ENCODE peak calls at places on chromosomes 13 and 19, in eight cellular contexts. P, D, J, V, N, C, T and S are unnamed samples.

GRCh38 chr19:50695251-50696064 is 24.1 kb downstream of the SHANK1 start:
- DNase-seq in T (no peak), J (no peak), V (peak; percentile 85), P (peak; percentile 47), N (no peak), D (peak; percentile 73), C (no peak), S (no peak)

GRCh38 chr19:53086949-53087348 is 16.3 kb downstream of the ZNF160 start:
- DNase-seq in P (peak; percentile 50), V (no peak), J (peak; percentile 17), T (no peak), C (no peak), D (no peak), N (peak; percentile 14), S (no peak)

GRCh38 chr13:93226623-93227279 is at the start of gene GPC6:
- DNase-seq in V (peak; percentile 84), P (no peak), C (peak; percentile 22), N (no peak), J (no peak), D (peak; percentile 89), T (no peak), S (no peak)

GRCh38 chr13:30235206-30235605 is 72.1 kb downstream of the KATNAL1 start:
- DNase-seq in T (no peak), C (no peak), D (no peak), P (no peak), V (no peak), N (no peak), J (no peak), S (peak; percentile 25)

GRCh38 chr13:44651724-44652123 is 75.6 kb upstream of the TSC22D1 start:
- DNase-seq in T (no peak), P (no peak), V (no peak), C (no peak), N (no peak), J (no peak), D (no peak), S (no peak)

GRCh38 chr19:31274964-31275319 is 74.3 kb downstream of the TSHZ3 start:
- DNase-seq in J (no peak), C (no peak), P (no peak), T (no peak), N (no peak), D (no peak), V (no peak), S (no peak)

GRCh38 chr13:61695147-61695546 is 279.5 kb upstream of the PCDH20 start:
- DNase-seq in P (no peak), N (no peak), C (no peak), T (no peak), D (no peak), J (no peak), V (no peak), S (no peak)

GRCh38 chr19:19209372-19209771 is 2.4 kb upstream of the NCAN start:
- DNase-seq in V (no peak), T (no peak), N (no peak), D (no peak), J (no peak), P (no peak), C (no peak), S (peak; percentile 41)

GRCh38 chr13:110868631-110869165 is 46.2 kb downstream of the ANKRD10 start:
- DNase-seq in T (no peak), P (no peak), C (no peak), D (no peak), V (no peak), N (no peak), J (peak; percentile 46), S (no peak)

GRCh38 chr13:81990652-81991051 is 1649.7 kb upstream of the SPRY2 start:
- DNase-seq in N (no peak), P (no peak), D (no peak), V (peak; percentile 17), T (no peak), C (no peak), J (no peak), S (no peak)

GRCh38 chr19:9877775-9878510 is 42.8 kb downstream of the PIN1 start:
- DNase-seq in T (no peak), P (no peak), J (no peak), N (no peak), V (no peak), C (no peak), D (no peak), S (peak; percentile 14)

GRCh38 chr13:46170687-46171086 is 11.3 kb downstream of the LCP1 start:
- DNase-seq in D (peak; percentile 8), P (no peak), T (no peak), C (no peak), J (no peak), V (no peak), N (no peak), S (no peak)

GRCh38 chr13:112708560-112709240 is 18.9 kb downstream of the ATP11A start:
- DNase-seq in J (no peak), V (no peak), P (peak; percentile 20), D (no peak), C (no peak), T (no peak), N (no peak), S (no peak)

GRCh38 chr13:67267136-67267535 is 37.0 kb upstream of the PCDH9 start:
- DNase-seq in J (no peak), N (no peak), C (no peak), D (no peak), P (no peak), T (no peak), V (no peak), S (no peak)

GRCh38 chr13:31043891-31044657 is 111.6 kb downstream of the TEX26 start:
- DNase-seq in P (peak; percentile 85), N (peak; percentile 71), D (peak; percentile 86), J (peak; percentile 81), T (peak; percentile 73), V (peak; percentile 84), C (peak; percentile 79), S (peak; percentile 89)

GRCh38 chr19:34904521-34904845 is 22.2 kb upstream of the ZNF30 start:
- DNase-seq in N (no peak), V (no peak), D (no peak), C (no peak), T (no peak), J (no peak), P (no peak), S (no peak)
- TF ChIP-seq CTCF in N (no peak), V (no peak), D (no peak), C (no peak), T (no peak), J (no peak), P (no peak), S (no peak)

DNA sequence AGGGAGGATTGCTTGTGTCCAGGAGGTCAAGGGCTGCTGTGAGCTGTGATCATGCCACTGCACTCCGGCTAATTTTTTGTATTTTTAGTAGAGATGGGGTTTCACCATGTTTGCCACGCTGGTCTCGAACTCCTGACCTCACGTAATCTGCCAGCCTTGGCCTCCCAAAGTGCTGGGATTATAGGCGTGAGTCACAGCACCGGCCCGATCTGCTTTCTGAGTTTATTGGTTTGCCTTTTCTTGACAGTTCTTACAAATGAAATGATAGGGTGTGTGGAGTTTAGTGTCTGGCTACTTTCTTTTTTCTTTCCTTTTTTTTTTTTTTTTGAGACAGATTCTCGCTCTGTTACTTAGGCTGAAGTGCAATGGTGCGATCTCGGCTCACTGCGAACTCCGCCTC is 848 bp downstream of the C19orf44 start:
- DNase-seq in V (no peak), J (no peak), N (no peak), T (no peak), C (no peak), D (no peak), P (no peak), S (no peak)
- H3K4me3 ChIP-seq in V (peak overlapping the region; percentile 74), J (peak overlapping the region; percentile 83), N (peak overlapping the region; percentile 61), T (no peak overlapping the region), C (peak overlapping the region; percentile 55), D (peak overlapping the region; percentile 63), P (peak overlapping the region; percentile 78), S (peak overlapping the region; percentile 75)

GRCh38 chr13:69556540-69557196 is 551.0 kb upstream of the ATXN8OS start:
- DNase-seq in J (no peak), T (no peak), D (no peak), N (no peak), P (no peak), V (no peak), C (no peak), S (no peak)
- TF ChIP-seq CTCF in J (no peak), T (no peak), D (no peak), N (no peak), P (no peak), V (no peak), C (no peak), S (no peak)

GRCh38 chr19:13396256-13397080 is 109.8 kb downstream of the CACNA1A start:
- DNase-seq in C (peak; percentile 30), D (peak; percentile 66), N (peak; percentile 3), V (peak; percentile 83), T (no peak), P (no peak), J (peak; percentile 14), S (peak; percentile 38)
- H3K4me3 ChIP-seq in C (no peak overlapping the region), D (no peak overlapping the region), N (no peak overlapping the region), V (no peak overlapping the region), T (no peak overlapping the region), P (no peak overlapping the region), J (no peak overlapping the region), S (no peak overlapping the region)

GRCh38 chr13:94901070-94901469 is 188.7 kb upstream of the SOX21 start:
- DNase-seq in J (no peak), D (no peak), V (no peak), T (no peak), P (no peak), C (no peak), N (no peak), S (no peak)

GRCh38 chr13:94902722-94903407 is 190.5 kb upstream of the SOX21 start:
- DNase-seq in T (no peak), V (no peak), J (no peak), P (no peak), D (no peak), N (no peak), C (no peak), S (no peak)

DNA sequence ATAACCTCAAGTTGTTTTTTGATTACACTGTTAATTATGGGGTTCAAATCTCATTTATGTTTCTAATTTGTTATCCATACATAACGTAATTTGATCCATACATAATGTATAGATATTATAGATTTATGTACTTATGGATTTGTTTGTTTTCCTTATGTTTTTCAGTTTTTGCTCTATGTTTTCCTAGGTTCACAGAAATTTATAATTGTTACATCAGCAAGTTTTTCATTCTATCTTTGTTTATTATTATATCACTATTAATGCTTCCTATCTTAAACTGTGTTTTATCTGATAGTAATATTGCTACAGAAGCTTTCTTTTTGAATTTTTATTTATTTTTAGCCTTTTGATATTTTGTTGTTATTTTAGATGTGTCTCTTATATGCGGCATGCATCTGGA is 194.3 kb upstream of the SOX21 start:
- DNase-seq in J (no peak), V (no peak), T (no peak), N (no peak), C (no peak), D (no peak), P (no peak), S (no peak)
- TF ChIP-seq CTCF in J (no peak), V (no peak), T (no peak), N (no peak), C (no peak), D (no peak), P (no peak), S (no peak)

GRCh38 chr19:49564616-49565045 is 15.7 kb downstream of the NOSIP start:
- DNase-seq in J (no peak), T (no peak), V (no peak), P (no peak), C (no peak), N (no peak), D (no peak), S (no peak)
- H3K4me3 ChIP-seq in J (no peak overlapping the region), T (no peak overlapping the region), V (no peak overlapping the region), P (no peak overlapping the region), C (no peak overlapping the region), N (no peak overlapping the region), D (no peak overlapping the region), S (no peak overlapping the region)